ENCODE peak calls at places on chromosome 17, in ten cellular contexts. T is naive thymus-derived CD8-positive, alpha-beta T cell; X is activated CD4-positive, alpha-beta T cell treated with anti-CD3 and anti-CD28 coated beads for 1 hour; M is EH; E is activated T-cell treated with anti-CD3 and anti-CD28 coated beads for 24 hours; A is PC-3; H is GM10248; D is heart right ventricle; J is left colon; O is progenitor cell of endocrine pancreas. R is an unnamed sample.

GRCh38 chr17:37570527-37571093 is 38.6 kb downstream of the SYNRG start:
- DNase-seq in X (no peak), T (peak; percentile 6), D (peak; percentile 16), O (no peak), A (peak; percentile 90), J (peak; percentile 36), H (peak; percentile 26), M (peak; percentile 66), E (peak; percentile 7), R (no peak)

GRCh38 chr17:48240562-48241130 is 133.1 kb downstream of the SNX11 start:
- DNase-seq in M (peak; percentile 65), O (no peak), A (peak; percentile 77), E (no peak), J (no peak), H (no peak), T (no peak), X (no peak), D (no peak), R (no peak)

GRCh38 chr17:75639771-75640555 is 6.7 kb downstream of the SMIM5 start:
- DNase-seq in A (peak; percentile 63), J (peak; percentile 76), O (no peak), M (no peak), X (no peak), H (no peak), E (no peak), D (no peak), T (no peak), R (no peak)

GRCh38 chr17:14940112-14940945 is 324.8 kb downstream of the PMP22 start:
- DNase-seq in M (no peak), D (no peak), T (no peak), H (no peak), O (no peak), A (no peak), E (no peak), J (no peak), X (no peak), R (no peak)

GRCh38 chr17:76049239-76049638 is 22.1 kb upstream of the EVPL start:
- DNase-seq in T (no peak), M (no peak), E (no peak), A (no peak), H (no peak), O (no peak), D (no peak), J (no peak), X (no peak), R (no peak)

GRCh38 chr17:61981323-61981722 is 53.5 kb upstream of the INTS2 start:
- DNase-seq in M (peak; percentile 62), J (no peak), H (no peak), X (no peak), D (no peak), T (no peak), A (peak; percentile 23), E (no peak), O (no peak), R (no peak)

GRCh38 chr17:55444471-55445441 is 23.1 kb upstream of the MMD start:
- DNase-seq in J (no peak), X (no peak), O (no peak), A (no peak), T (no peak), E (no peak), M (peak; percentile 60), H (peak; percentile 47), D (no peak), R (no peak)

GRCh38 chr17:7881655-7882054 is 6.9 kb upstream of the CHD3 start:
- DNase-seq in M (peak; percentile 21), H (no peak), J (no peak), T (no peak), A (no peak), O (no peak), X (no peak), E (no peak), D (no peak), R (no peak)

GRCh38 chr17:73347355-73347754 is 35.6 kb upstream of the CDC42EP4 start:
- DNase-seq in H (no peak), E (no peak), M (no peak), A (no peak), J (no peak), X (no peak), O (no peak), T (no peak), D (no peak), R (no peak)